ENCODE peak calls at places on chromosomes 6 and 20, in four cellular contexts. H is skeletal muscle cell; T is T-cell; Z is activated CD8-positive, alpha-beta memory T cell treated with anti-CD3 and anti-CD28 coated beads for 1 hour. Y is an unnamed sample.

GRCh38 chr6:163630575-163630974 is 216.1 kb downstream of the QKI start:
- DNase-seq in H (no peak), T (no peak), Z (no peak), Y (no peak)

GRCh38 chr6:46248143-46248542 is 77.4 kb upstream of the ENPP5 start:
- DNase-seq in H (no peak), T (no peak), Z (no peak), Y (no peak)

GRCh38 chr6:169082817-169083540 is 170.7 kb downstream of the THBS2 start:
- DNase-seq in H (no peak), T (no peak), Z (no peak), Y (no peak)

GRCh38 chr6:114169763-114170162 is 173.1 kb downstream of the HS3ST5 start:
- DNase-seq in H (no peak), T (no peak), Z (no peak), Y (no peak)

GRCh38 chr6:14758421-14759043 is 487.3 kb upstream of the JARID2 start:
- DNase-seq in H (no peak), T (no peak), Z (no peak), Y (no peak)

GRCh38 chr20:43507150-43508080 is at the start of gene L3MBTL1:
- DNase-seq in H (no peak), T (no peak), Z (no peak), Y (peak)

GRCh38 chr6:56899311-56899710 is 55.6 kb upstream of the BEND6 start:
- DNase-seq in H (peak), T (no peak), Z (no peak), Y (no peak)

GRCh38 chr6:144675231-144675861 is 390.2 kb downstream of the UTRN start:
- DNase-seq in H (peak), T (no peak), Z (no peak), Y (no peak)

GRCh38 chr6:136739501-136739900 is 52.8 kb downstream of the MAP3K5 start:
- DNase-seq in H (no peak), T (no peak), Z (no peak), Y (no peak)

GRCh38 chr6:135743476-135743875 is 108.0 kb upstream of the PDE7B start:
- DNase-seq in H (no peak), T (no peak), Z (no peak), Y (no peak)

GRCh38 chr6:161489626-161490306 is 215.9 kb upstream of the AGPAT4 start:
- DNase-seq in H (no peak), T (no peak), Z (no peak), Y (no peak)

GRCh38 chr6:67880939-67881705 is 754.0 kb upstream of the ADGRB3 start:
- DNase-seq in H (no peak), T (no peak), Z (no peak), Y (no peak)

GRCh38 chr6:42898891-42899361 is 16.9 kb upstream of the PTCRA start:
- DNase-seq in H (no peak), T (peak), Z (peak), Y (no peak)

GRCh38 chr6:138004423-138005287 is 102.6 kb downstream of the PERP start:
- DNase-seq in H (no peak), T (no peak), Z (no peak), Y (no peak)

GRCh38 chr6:31654574-31655348 is 933 bp upstream of the APOM start:
- DNase-seq in H (no peak), T (no peak), Z (no peak), Y (no peak)

Y was measured in frontal cortex.